ENCODE peak calls at places on chromosome 19, in ten cellular contexts. M, W, Q, C, O, A, Z, J, S and V are unnamed samples.

GRCh38 chr19:3586124-3586626 is 897 bp downstream of the GIPC3 start:
- DNase-seq in M (no peak), W (no peak), Q (no peak), C (no peak), O (no peak), A (no peak), Z (no peak), J (no peak), S (no peak), V (no peak)

GRCh38 chr19:56537442-56537841 is 1.3 kb upstream of the ZFP28 start:
- DNase-seq in M (no peak), W (no peak), Q (no peak), C (no peak), O (no peak), A (no peak), Z (no peak), J (no peak), S (no peak), V (no peak)

GRCh38 chr19:27776020-27776419 is 1436.9 kb downstream of the UQCRFS1 start:
- DNase-seq in M (no peak), W (no peak), Q (no peak), C (peak; percentile 46), O (peak; percentile 80), A (no peak), Z (peak; percentile 85), J (peak; percentile 78), S (no peak), V (peak; percentile 66)

GRCh38 chr19:6068711-6069110 is 41.6 kb downstream of the RFX2 start:
- DNase-seq in M (no peak), W (no peak), Q (no peak), C (peak; percentile 45), O (no peak), A (peak; percentile 59), Z (no peak), J (no peak), S (peak; percentile 22), V (no peak)

GRCh38 chr19:56253737-56254136 is 18.8 kb upstream of the EDDM13 start:
- DNase-seq in M (peak; percentile 55), W (peak; percentile 20), Q (no peak), C (peak; percentile 71), O (peak; percentile 61), A (no peak), Z (peak; percentile 82), J (peak; percentile 82), S (no peak), V (peak; percentile 52)

GRCh38 chr19:46935066-46935663 is 74.4 kb downstream of the ARHGAP35 start:
- DNase-seq in M (no peak), W (no peak), Q (no peak), C (no peak), O (no peak), A (no peak), Z (no peak), J (no peak), S (no peak), V (no peak)

GRCh38 chr19:54169149-54169731 is 3.7 kb downstream of the TMC4 start:
- DNase-seq in M (no peak), W (no peak), Q (no peak), C (no peak), O (no peak), A (no peak), Z (no peak), J (no peak), S (no peak), V (no peak)

GRCh38 chr19:28406237-28406596 is 806.7 kb downstream of the UQCRFS1 start:
- DNase-seq in M (no peak), W (no peak), Q (no peak), C (no peak), O (no peak), A (no peak), Z (no peak), J (no peak), S (no peak), V (no peak)

GRCh38 chr19:38975861-38976271 is 324 bp upstream of the FBXO17 start:
- DNase-seq in M (no peak), W (no peak), Q (no peak), C (peak; percentile 52), O (no peak), A (no peak), Z (peak; percentile 43), J (peak; percentile 51), S (no peak), V (no peak)

GRCh38 chr19:37931941-37932655 is 25.1 kb downstream of the SIPA1L3 start:
- DNase-seq in M (peak; percentile 72), W (peak; percentile 38), Q (peak; percentile 45), C (peak; percentile 68), O (peak; percentile 96), A (peak; percentile 50), Z (peak; percentile 65), J (peak; percentile 67), S (no peak), V (peak; percentile 61)

GRCh38 chr19:39546599-39546998 is 6.6 kb upstream of the EID2 start:
- DNase-seq in M (no peak), W (no peak), Q (no peak), C (no peak), O (peak; percentile 7), A (no peak), Z (no peak), J (no peak), S (no peak), V (no peak)

GRCh38 chr19:6241680-6242079 is 38.1 kb downstream of the MLLT1 start:
- DNase-seq in M (no peak), W (no peak), Q (no peak), C (no peak), O (no peak), A (peak; percentile 39), Z (no peak), J (no peak), S (no peak), V (no peak)

GRCh38 chr19:15508035-15508710 is at the start of gene CYP4F22:
- DNase-seq in M (no peak), W (no peak), Q (no peak), C (no peak), O (no peak), A (no peak), Z (no peak), J (no peak), S (no peak), V (no peak)

GRCh38 chr19:18417250-18418033 is 1.8 kb upstream of the SSBP4 start:
- DNase-seq in M (peak; percentile 66), W (no peak), Q (peak; percentile 73), C (peak; percentile 72), O (peak; percentile 43), A (peak; percentile 88), Z (peak; percentile 90), J (peak; percentile 88), S (no peak), V (peak; percentile 88)

GRCh38 chr19:4556574-4557185 is 2.8 kb downstream of the SEMA6B start:
- DNase-seq in M (peak; percentile 31), W (no peak), Q (no peak), C (no peak), O (peak; percentile 86), A (no peak), Z (no peak), J (no peak), S (no peak), V (peak; percentile 14)

GRCh38 chr19:49746206-49746958 is 16.7 kb downstream of the TSKS start:
- DNase-seq in M (peak; percentile 56), W (no peak), Q (no peak), C (no peak), O (no peak), A (peak; percentile 73), Z (peak; percentile 46), J (peak; percentile 64), S (no peak), V (no peak)

GRCh38 chr19:49635530-49636229 is 4.3 kb downstream of the RRAS start:
- DNase-seq in M (no peak), W (no peak), Q (no peak), C (no peak), O (peak; percentile 38), A (no peak), Z (no peak), J (peak; percentile 48), S (no peak), V (no peak)

GRCh38 chr19:20999731-21000352 is 20.6 kb upstream of the ZNF430 start:
- DNase-seq in M (peak; percentile 67), W (peak; percentile 75), Q (peak; percentile 80), C (peak; percentile 66), O (no peak), A (peak; percentile 89), Z (peak; percentile 76), J (peak; percentile 96), S (peak; percentile 42), V (no peak)

GRCh38 chr19:35716735-35716984 is 1.1 kb upstream of the KMT2B start:
- DNase-seq in M (peak; percentile 89), W (no peak), Q (no peak), C (no peak), O (no peak), A (no peak), Z (no peak), J (no peak), S (no peak), V (no peak)
- TF ChIP-seq CTCF in M (no peak), W (no peak), Q (no peak), C (no peak), O (no peak), A (no peak), Z (no peak), J (no peak), S (no peak), V (no peak)

GRCh38 chr19:30419581-30420180 is 47.5 kb downstream of the ZNF536 start:
- DNase-seq in M (no peak), W (no peak), Q (no peak), C (no peak), O (no peak), A (no peak), Z (no peak), J (no peak), S (no peak), V (no peak)
- TF ChIP-seq CTCF in M (no peak), W (no peak), Q (no peak), C (no peak), O (no peak), A (no peak), Z (no peak), J (no peak), S (no peak), V (no peak)

DNA sequence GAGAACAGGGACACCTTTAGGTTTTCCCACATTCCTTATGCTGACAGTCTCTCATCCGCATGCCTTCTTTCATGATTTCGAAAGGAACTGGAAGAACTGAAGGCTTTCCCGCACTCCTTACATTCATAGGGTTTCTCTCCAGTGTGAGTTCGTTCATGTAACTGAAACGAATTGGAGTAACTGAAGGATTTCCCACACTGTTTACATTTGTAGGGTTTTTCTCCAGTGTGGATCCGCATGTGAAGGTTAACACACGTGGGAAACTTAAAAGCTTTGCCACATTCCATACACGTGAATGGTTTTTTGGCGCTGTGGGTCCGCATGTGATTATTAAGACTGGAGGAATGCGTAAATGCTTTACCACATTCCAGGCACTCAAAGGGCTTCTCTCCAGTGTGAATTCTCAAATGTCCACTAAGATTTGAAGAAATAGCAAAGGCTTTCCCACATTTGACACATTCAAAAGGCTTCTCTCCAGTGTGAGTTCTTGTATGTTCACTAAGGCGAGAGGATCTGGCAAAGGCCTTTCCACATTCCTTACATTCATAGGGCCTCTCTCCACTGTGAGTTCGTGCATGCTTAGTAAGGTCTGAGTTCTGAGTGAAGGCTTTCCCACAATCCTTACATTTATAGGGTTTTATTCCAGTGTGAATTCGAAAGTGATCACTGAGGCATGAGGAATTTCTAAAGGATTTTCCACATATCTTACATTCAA is 22.0 kb downstream of the ZNF266 start:
- DNase-seq in M (no peak), W (no peak), Q (no peak), C (no peak), O (no peak), A (no peak), Z (no peak), J (peak; percentile 4), S (no peak), V (no peak)
- TF ChIP-seq CTCF in M (no peak), W (no peak), Q (no peak), C (no peak), O (no peak), A (no peak), Z (no peak), J (no peak), S (no peak), V (no peak)

GRCh38 chr19:51394045-51394836 is 3.9 kb upstream of the C19orf84 start:
- DNase-seq in M (peak; percentile 100), W (peak; percentile 96), Q (peak; percentile 78), C (peak; percentile 99), O (peak; percentile 100), A (peak; percentile 89), Z (peak; percentile 99), J (peak; percentile 100), S (peak; percentile 78), V (peak; percentile 97)
- TF ChIP-seq CTCF in M (no peak), W (no peak), Q (no peak), C (no peak), O (no peak), A (no peak), Z (no peak), J (peak; percentile 46), S (no peak), V (no peak)